ENCODE peak calls at places on chromosomes 12 and 14, in ten cellular contexts. B is naive B cell; G is AG09309; E is progenitor cell of endocrine pancreas; K is NCI-H82; W is NCI-H1694 treated with DMSO at 0.1 percent for 48 hours; O is endodermal cell; X is upper lobe of left lung; M is central memory CD4-positive, alpha-beta T cell; U is T-helper 17 cell. R is an unnamed sample.

GRCh38 chr12:116389990-116390655 is 112.6 kb upstream of the MED13L start:
- DNase-seq in E (no peak), K (no peak), O (no peak), B (no peak), U (no peak), X (no peak), W (no peak), M (no peak), G (peak), R (no peak)

GRCh38 chr12:117473856-117474255 is 112.4 kb upstream of the NOS1 start:
- DNase-seq in K (no peak), U (no peak), M (no peak), B (no peak), G (no peak), E (no peak), W (no peak), X (no peak), O (no peak), R (no peak)

GRCh38 chr14:24196071-24197061 is 1.1 kb upstream of the TM9SF1 start:
- DNase-seq in W (no peak), B (no peak), G (no peak), O (no peak), M (no peak), E (no peak), K (peak), U (no peak), X (no peak), R (no peak)

GRCh38 chr14:79476133-79476532 is 735.2 kb downstream of the DIO2 start:
- DNase-seq in U (no peak), W (no peak), X (no peak), B (no peak), E (no peak), M (no peak), O (no peak), G (no peak), K (no peak), R (no peak)

GRCh38 chr14:90681889-90682429 is 134.3 kb downstream of the TTC7B start:
- DNase-seq in W (peak), U (no peak), K (no peak), O (no peak), M (no peak), G (no peak), E (no peak), X (no peak), B (no peak), R (no peak)

GRCh38 chr12:116263844-116264243 is 13.6 kb downstream of the MED13L start:
- DNase-seq in W (peak), E (no peak), G (no peak), B (no peak), K (no peak), M (no peak), X (no peak), O (peak), U (no peak), R (no peak)

GRCh38 chr12:107704056-107704455 is 18.5 kb downstream of the PWP1 start:
- DNase-seq in W (no peak), O (no peak), B (no peak), M (no peak), E (no peak), G (no peak), X (no peak), U (no peak), K (no peak), R (no peak)

GRCh38 chr14:105666420-105666819 is 140.0 kb downstream of the TMEM121 start:
- DNase-seq in K (no peak), E (no peak), O (no peak), U (no peak), M (no peak), X (no peak), W (no peak), G (no peak), B (no peak), R (no peak)

GRCh38 chr12:103803847-103804246 is 37.2 kb downstream of the NT5DC3 start:
- DNase-seq in K (no peak), X (no peak), B (no peak), G (no peak), U (no peak), M (no peak), W (no peak), O (peak), E (no peak), R (no peak)

GRCh38 chr12:988616-989015 is 2.4 kb upstream of the ERC1 start:
- DNase-seq in E (no peak), U (no peak), W (no peak), X (no peak), O (no peak), B (no peak), G (no peak), M (no peak), K (no peak), R (peak)

GRCh38 chr12:2395352-2395977 is 342.7 kb downstream of the CACNA1C start:
- DNase-seq in O (peak), B (no peak), G (no peak), U (peak), X (no peak), M (no peak), E (peak), K (peak), W (peak), R (peak)

GRCh38 chr14:39426605-39427004 is 5.6 kb downstream of the FBXO33 start:
- DNase-seq in U (no peak), B (no peak), O (no peak), X (no peak), W (peak), K (no peak), G (peak), E (no peak), M (peak), R (peak)

GRCh38 chr12:97781342-97781741 is 318.7 kb downstream of the RMST start:
- DNase-seq in U (no peak), M (no peak), E (no peak), O (no peak), G (no peak), W (no peak), X (no peak), B (no peak), K (peak), R (no peak)

GRCh38 chr12:7197846-7198245 is 8.4 kb downstream of the PEX5 start:
- DNase-seq in E (no peak), O (no peak), M (no peak), G (no peak), U (no peak), W (no peak), B (no peak), X (no peak), K (peak), R (no peak)

GRCh38 chr14:91127411-91127810 is 13.5 kb downstream of the DGLUCY start:
- DNase-seq in X (peak), G (no peak), E (no peak), K (no peak), M (no peak), B (no peak), W (no peak), O (no peak), U (no peak), R (no peak)

GRCh38 chr14:36952702-36953101 is 219.7 kb downstream of the SLC25A21 start:
- DNase-seq in K (no peak), W (no peak), G (no peak), B (no peak), E (no peak), X (no peak), U (no peak), O (no peak), M (no peak), R (no peak)

GRCh38 chr12:48854488-48854887 is 2.5 kb upstream of the DDX23 start:
- DNase-seq in M (no peak), G (no peak), U (no peak), K (no peak), W (no peak), B (no peak), E (no peak), X (no peak), O (no peak), R (no peak)

GRCh38 chr14:96573473-96574100 is 71.4 kb downstream of the PAPOLA start:
- DNase-seq in B (no peak), O (no peak), M (no peak), K (no peak), W (no peak), X (no peak), U (no peak), E (no peak), G (no peak), R (no peak)

GRCh38 chr14:74907744-74908143 is 15.3 kb downstream of the RPS6KL1 start:
- DNase-seq in O (no peak), M (no peak), E (no peak), U (no peak), K (no peak), B (no peak), W (peak), X (no peak), G (no peak), R (no peak)

GRCh38 chr14:102538598-102539543 is 29.3 kb upstream of the ANKRD9 start:
- DNase-seq in K (no peak), U (no peak), X (peak), B (no peak), G (no peak), M (no peak), W (peak), E (no peak), O (no peak), R (no peak)

GRCh38 chr12:119949145-119949544 is 39.9 kb upstream of the BICDL1 start:
- DNase-seq in E (no peak), G (no peak), K (no peak), M (no peak), B (no peak), O (no peak), U (no peak), W (peak), X (no peak), R (no peak)

GRCh38 chr12:90682398-90682797 is 272.6 kb downstream of the CCER1 start:
- DNase-seq in K (no peak), E (no peak), B (no peak), X (no peak), G (peak), U (no peak), W (no peak), O (no peak), M (no peak), R (no peak)

GRCh38 chr12:112885204-112885603 is 21.6 kb upstream of the OAS1 start:
- DNase-seq in O (no peak), W (no peak), B (no peak), M (no peak), U (no peak), G (no peak), E (no peak), K (no peak), X (no peak), R (no peak)

GRCh38 chr14:60183724-60184596 is 18.8 kb upstream of the DHRS7 start:
- DNase-seq in M (peak), E (no peak), O (no peak), B (peak), U (no peak), G (peak), K (peak), W (peak), X (no peak), R (peak)

GRCh38 chr12:25585662-25586061 is 32.6 kb upstream of the LMNTD1 start:
- DNase-seq in U (no peak), E (no peak), O (no peak), X (no peak), M (no peak), B (no peak), K (no peak), W (no peak), G (no peak), R (no peak)

GRCh38 chr12:6768385-6769002 is 2.3 kb downstream of the PTMS start:
- DNase-seq in O (no peak), M (no peak), B (no peak), E (no peak), K (peak), U (no peak), W (peak), G (no peak), X (no peak), R (no peak)

GRCh38 chr14:24115451-24116110 is 832 bp upstream of the NRL start:
- DNase-seq in O (no peak), W (no peak), B (no peak), G (no peak), M (no peak), K (no peak), U (no peak), E (no peak), X (no peak), R (no peak)

GRCh38 chr12:78878447-78878846 is 13.9 kb downstream of the SYT1 start:
- DNase-seq in E (no peak), K (no peak), G (no peak), W (no peak), U (no peak), B (no peak), O (no peak), X (no peak), M (no peak), R (no peak)

GRCh38 chr12:42299392-42300308 is 26.2 kb downstream of the ZCRB1 start:
- DNase-seq in W (no peak), M (no peak), O (no peak), X (no peak), B (no peak), U (no peak), E (no peak), K (no peak), G (no peak), R (no peak)

GRCh38 chr12:46516933-46517578 is 144.5 kb upstream of the SLC38A2 start:
- DNase-seq in M (peak), K (no peak), O (no peak), B (peak), G (no peak), X (no peak), W (no peak), U (no peak), E (no peak), R (no peak)

GRCh38 chr12:3313655-3314305 is 177.2 kb upstream of the PRMT8 start:
- DNase-seq in W (peak), M (no peak), K (peak), U (no peak), B (peak), E (no peak), O (peak), X (no peak), G (no peak), R (peak)

R was measured in Jurkat, Clone E6-1.